ENCODE peak calls at places on chromosomes 6 and 20, in seven cellular contexts. One of them, this sample, is unnamed.

GRCh38 chr20:6583134-6583738 is 184.2 kb upstream of the BMP2 start:
- DNase-seq in fibroblast of lung: peak
- DNase-seq in GM12878: peak
- DNase-seq in upper lobe of right lung: peak
- DNase-seq in transverse colon: peak
- DNase-seq in kidney: peak
- DNase-seq in CD8-positive, alpha-beta T cell: no peak
- DNase-seq in this sample: no peak

GRCh38 chr6:159692303-159693127 is 526 bp downstream of the SOD2 start:
- DNase-seq in fibroblast of lung: peak
- DNase-seq in transverse colon: peak
- DNase-seq in GM12878: no peak
- DNase-seq in upper lobe of right lung: peak
- DNase-seq in kidney: peak
- DNase-seq in CD8-positive, alpha-beta T cell: peak
- DNase-seq in this sample: no peak

GRCh38 chr20:17538517-17539170 is 7.5 kb upstream of the BFSP1 start:
- DNase-seq in fibroblast of lung: peak
- DNase-seq in CD8-positive, alpha-beta T cell: no peak
- DNase-seq in GM12878: peak
- DNase-seq in upper lobe of right lung: no peak
- DNase-seq in kidney: no peak
- DNase-seq in transverse colon: no peak
- DNase-seq in this sample: no peak

GRCh38 chr6:42185597-42185996 is 9.2 kb downstream of the GUCA1B start:
- DNase-seq in GM12878: no peak
- DNase-seq in fibroblast of lung: no peak
- DNase-seq in CD8-positive, alpha-beta T cell: no peak
- DNase-seq in kidney: no peak
- DNase-seq in upper lobe of right lung: peak
- DNase-seq in transverse colon: no peak
- DNase-seq in this sample: no peak

GRCh38 chr20:22586645-22587310 is 2.4 kb upstream of the FOXA2 start:
- DNase-seq in CD8-positive, alpha-beta T cell: no peak
- DNase-seq in upper lobe of right lung: peak
- DNase-seq in kidney: no peak
- DNase-seq in transverse colon: peak
- DNase-seq in GM12878: no peak
- DNase-seq in fibroblast of lung: no peak
- DNase-seq in this sample: no peak

GRCh38 chr6:2387445-2387844 is 142.0 kb upstream of the GMDS start:
- DNase-seq in GM12878: no peak
- DNase-seq in CD8-positive, alpha-beta T cell: no peak
- DNase-seq in upper lobe of right lung: no peak
- DNase-seq in transverse colon: no peak
- DNase-seq in fibroblast of lung: no peak
- DNase-seq in kidney: no peak
- DNase-seq in this sample: no peak

GRCh38 chr6:157228421-157229218 is 94.7 kb downstream of the TMEM242 start:
- DNase-seq in fibroblast of lung: no peak
- DNase-seq in GM12878: no peak
- DNase-seq in transverse colon: no peak
- DNase-seq in upper lobe of right lung: peak
- DNase-seq in CD8-positive, alpha-beta T cell: no peak
- DNase-seq in kidney: peak
- DNase-seq in this sample: no peak

GRCh38 chr6:118893095-118893881 is 664 bp upstream of the ASF1A start:
- DNase-seq in upper lobe of right lung: no peak
- DNase-seq in GM12878: no peak
- DNase-seq in kidney: peak
- DNase-seq in transverse colon: peak
- DNase-seq in fibroblast of lung: peak
- DNase-seq in CD8-positive, alpha-beta T cell: peak
- DNase-seq in this sample: no peak

GRCh38 chr20:35698298-35699126 is 640 bp downstream of the NFS1 start:
- DNase-seq in fibroblast of lung: peak
- DNase-seq in CD8-positive, alpha-beta T cell: no peak
- DNase-seq in upper lobe of right lung: peak
- DNase-seq in GM12878: no peak
- DNase-seq in kidney: peak
- DNase-seq in transverse colon: no peak
- DNase-seq in this sample: no peak

GRCh38 chr20:51767867-51768758 is at the start of gene ATP9A:
- DNase-seq in CD8-positive, alpha-beta T cell: no peak
- DNase-seq in fibroblast of lung: peak
- DNase-seq in GM12878: no peak
- DNase-seq in kidney: peak
- DNase-seq in upper lobe of right lung: peak
- DNase-seq in transverse colon: peak
- DNase-seq in this sample: no peak

GRCh38 chr20:37323985-37324384 is 22.0 kb upstream of the SRC start:
- DNase-seq in CD8-positive, alpha-beta T cell: no peak
- DNase-seq in fibroblast of lung: peak
- DNase-seq in GM12878: no peak
- DNase-seq in kidney: no peak
- DNase-seq in transverse colon: no peak
- DNase-seq in upper lobe of right lung: no peak
- DNase-seq in this sample: no peak

GRCh38 chr20:11411765-11412164 is 505.9 kb upstream of the BTBD3 start:
- DNase-seq in upper lobe of right lung: no peak
- DNase-seq in transverse colon: no peak
- DNase-seq in CD8-positive, alpha-beta T cell: no peak
- DNase-seq in GM12878: no peak
- DNase-seq in kidney: peak
- DNase-seq in fibroblast of lung: no peak
- DNase-seq in this sample: no peak

GRCh38 chr20:23242104-23242503 is 108.5 kb upstream of the NXT1 start:
- DNase-seq in GM12878: no peak
- DNase-seq in transverse colon: no peak
- DNase-seq in upper lobe of right lung: peak
- DNase-seq in fibroblast of lung: no peak
- DNase-seq in kidney: no peak
- DNase-seq in CD8-positive, alpha-beta T cell: no peak
- DNase-seq in this sample: no peak

GRCh38 chr20:22800161-22800560 is 215.8 kb upstream of the FOXA2 start:
- DNase-seq in CD8-positive, alpha-beta T cell: no peak
- DNase-seq in upper lobe of right lung: no peak
- DNase-seq in transverse colon: no peak
- DNase-seq in kidney: no peak
- DNase-seq in fibroblast of lung: no peak
- DNase-seq in GM12878: no peak
- DNase-seq in this sample: no peak

GRCh38 chr20:56750430-56750829 is 121.3 kb downstream of the TFAP2C start:
- DNase-seq in transverse colon: no peak
- DNase-seq in fibroblast of lung: no peak
- DNase-seq in CD8-positive, alpha-beta T cell: no peak
- DNase-seq in GM12878: no peak
- DNase-seq in kidney: no peak
- DNase-seq in upper lobe of right lung: no peak
- DNase-seq in this sample: no peak

GRCh38 chr6:147390909-147391536 is 117.5 kb upstream of the SAMD5 start:
- DNase-seq in transverse colon: no peak
- DNase-seq in GM12878: no peak
- DNase-seq in CD8-positive, alpha-beta T cell: no peak
- DNase-seq in fibroblast of lung: peak
- DNase-seq in kidney: no peak
- DNase-seq in upper lobe of right lung: no peak
- DNase-seq in this sample: no peak

GRCh38 chr6:157885211-157885788 is 62.3 kb downstream of the SNX9 start:
- DNase-seq in GM12878: no peak
- DNase-seq in transverse colon: no peak
- DNase-seq in kidney: no peak
- DNase-seq in fibroblast of lung: no peak
- DNase-seq in CD8-positive, alpha-beta T cell: no peak
- DNase-seq in upper lobe of right lung: no peak
- DNase-seq in this sample: no peak

GRCh38 chr20:36279362-36279761 is 26.8 kb upstream of the DLGAP4 start:
- DNase-seq in fibroblast of lung: no peak
- DNase-seq in CD8-positive, alpha-beta T cell: no peak
- DNase-seq in upper lobe of right lung: no peak
- DNase-seq in GM12878: no peak
- DNase-seq in kidney: no peak
- DNase-seq in transverse colon: no peak
- DNase-seq in this sample: no peak

GRCh38 chr20:34199183-34199582 is 42.0 kb upstream of the ASIP start:
- DNase-seq in GM12878: no peak
- DNase-seq in kidney: no peak
- DNase-seq in upper lobe of right lung: no peak
- DNase-seq in CD8-positive, alpha-beta T cell: no peak
- DNase-seq in transverse colon: no peak
- DNase-seq in fibroblast of lung: no peak
- DNase-seq in this sample: no peak

GRCh38 chr6:28004350-28005123 is 47.5 kb downstream of the OR2B6 start:
- DNase-seq in CD8-positive, alpha-beta T cell: no peak
- DNase-seq in upper lobe of right lung: no peak
- DNase-seq in kidney: no peak
- DNase-seq in fibroblast of lung: no peak
- DNase-seq in transverse colon: no peak
- DNase-seq in GM12878: no peak
- DNase-seq in this sample: no peak
- H3K27ac ChIP-seq in CD8-positive, alpha-beta T cell: no peak
- H3K27ac ChIP-seq in upper lobe of right lung: no peak
- H3K27ac ChIP-seq in kidney: no peak
- H3K27ac ChIP-seq in fibroblast of lung: no peak
- H3K27ac ChIP-seq in transverse colon: no peak
- H3K27ac ChIP-seq in GM12878: no peak
- H3K27ac ChIP-seq in this sample: no peak

DNA sequence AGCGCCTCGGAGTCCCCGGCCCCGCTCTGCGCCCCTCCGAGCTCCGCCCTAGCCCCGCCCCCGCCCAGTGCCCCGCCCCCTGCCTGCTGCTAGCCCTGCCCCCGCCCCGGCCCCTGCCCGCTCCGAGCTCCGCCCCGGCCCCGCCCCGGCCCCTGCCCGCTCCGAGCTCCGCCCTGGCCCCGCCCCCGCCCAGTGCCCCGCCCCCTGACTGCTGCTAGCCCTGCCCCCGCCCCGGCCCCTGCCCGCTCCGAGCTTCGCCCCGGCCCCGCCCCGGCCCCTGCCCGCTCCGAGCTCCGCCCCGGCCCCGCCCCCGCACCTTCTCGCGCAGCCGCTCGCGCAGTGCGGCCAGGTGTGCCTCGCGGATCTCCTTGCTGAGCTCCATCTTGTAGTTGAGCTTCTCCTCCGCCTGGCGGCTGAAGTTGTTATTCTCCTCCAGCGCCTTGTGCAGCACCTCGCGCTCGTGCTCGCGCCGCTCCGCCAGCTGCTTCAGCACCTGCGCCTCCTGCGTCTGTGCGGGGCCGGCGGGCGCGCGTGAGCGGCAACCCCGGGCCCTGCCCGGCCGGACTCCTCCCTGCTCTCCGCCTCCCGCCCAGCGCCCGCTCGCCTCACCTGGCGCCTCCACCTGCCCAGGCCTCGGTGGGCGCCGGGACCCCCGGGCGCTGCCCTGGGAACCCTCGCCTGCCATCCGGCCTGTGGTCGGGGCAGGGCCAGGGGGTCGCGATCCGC is 11.3 kb downstream of the STMN3 start:
- DNase-seq in kidney: peak
- DNase-seq in CD8-positive, alpha-beta T cell: peak
- DNase-seq in fibroblast of lung: peak
- DNase-seq in transverse colon: peak
- DNase-seq in GM12878: peak
- DNase-seq in upper lobe of right lung: peak
- DNase-seq in this sample: peak
- H3K27ac ChIP-seq in kidney: peak
- H3K27ac ChIP-seq in CD8-positive, alpha-beta T cell: peak
- H3K27ac ChIP-seq in fibroblast of lung: no peak
- H3K27ac ChIP-seq in transverse colon: peak
- H3K27ac ChIP-seq in GM12878: peak
- H3K27ac ChIP-seq in upper lobe of right lung: peak
- H3K27ac ChIP-seq in this sample: peak

DNA sequence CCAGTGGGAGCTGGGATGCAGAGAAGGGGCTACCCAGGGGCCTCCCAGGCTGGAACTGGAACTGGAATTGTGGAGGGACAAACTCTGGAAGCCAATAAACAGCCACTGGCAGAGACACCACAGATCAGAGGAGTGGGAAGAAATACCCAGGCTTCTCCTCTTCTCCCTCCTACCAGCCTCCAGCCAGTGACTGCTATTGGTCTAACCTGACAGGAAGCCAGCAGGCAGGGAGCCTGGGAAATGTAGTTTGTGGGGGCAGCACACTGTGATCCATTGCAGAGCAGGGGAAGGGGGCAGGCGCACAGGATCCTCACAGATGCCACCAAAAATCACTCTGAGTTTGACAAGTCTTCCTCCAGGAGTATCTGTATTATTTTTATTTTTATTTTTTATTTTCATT is 12.1 kb upstream of the MLN start:
- DNase-seq in kidney: peak
- DNase-seq in GM12878: no peak
- DNase-seq in CD8-positive, alpha-beta T cell: no peak
- DNase-seq in upper lobe of right lung: no peak
- DNase-seq in fibroblast of lung: peak
- DNase-seq in transverse colon: no peak
- DNase-seq in this sample: no peak
- H3K27ac ChIP-seq in kidney: no peak
- H3K27ac ChIP-seq in GM12878: no peak
- H3K27ac ChIP-seq in CD8-positive, alpha-beta T cell: no peak
- H3K27ac ChIP-seq in upper lobe of right lung: no peak
- H3K27ac ChIP-seq in fibroblast of lung: no peak
- H3K27ac ChIP-seq in transverse colon: no peak
- H3K27ac ChIP-seq in this sample: no peak

GRCh38 chr6:135939216-135939610 is 87.7 kb downstream of the PDE7B start:
- DNase-seq in transverse colon: no peak
- DNase-seq in upper lobe of right lung: no peak
- DNase-seq in CD8-positive, alpha-beta T cell: no peak
- DNase-seq in GM12878: no peak
- DNase-seq in kidney: no peak
- DNase-seq in fibroblast of lung: no peak
- DNase-seq in this sample: no peak

GRCh38 chr6:135941275-135941674 is 89.8 kb downstream of the PDE7B start:
- DNase-seq in upper lobe of right lung: no peak
- DNase-seq in fibroblast of lung: peak
- DNase-seq in kidney: no peak
- DNase-seq in transverse colon: no peak
- DNase-seq in CD8-positive, alpha-beta T cell: no peak
- DNase-seq in GM12878: no peak
- DNase-seq in this sample: no peak

GRCh38 chr6:135946674-135947073 is 95.2 kb downstream of the PDE7B start:
- DNase-seq in transverse colon: no peak
- DNase-seq in CD8-positive, alpha-beta T cell: no peak
- DNase-seq in upper lobe of right lung: no peak
- DNase-seq in kidney: no peak
- DNase-seq in fibroblast of lung: no peak
- DNase-seq in GM12878: no peak
- DNase-seq in this sample: no peak

GRCh38 chr6:135940783-135941182 is 89.3 kb downstream of the PDE7B start:
- DNase-seq in GM12878: no peak
- DNase-seq in transverse colon: no peak
- DNase-seq in upper lobe of right lung: no peak
- DNase-seq in fibroblast of lung: no peak
- DNase-seq in CD8-positive, alpha-beta T cell: no peak
- DNase-seq in kidney: no peak
- DNase-seq in this sample: no peak

DNA sequence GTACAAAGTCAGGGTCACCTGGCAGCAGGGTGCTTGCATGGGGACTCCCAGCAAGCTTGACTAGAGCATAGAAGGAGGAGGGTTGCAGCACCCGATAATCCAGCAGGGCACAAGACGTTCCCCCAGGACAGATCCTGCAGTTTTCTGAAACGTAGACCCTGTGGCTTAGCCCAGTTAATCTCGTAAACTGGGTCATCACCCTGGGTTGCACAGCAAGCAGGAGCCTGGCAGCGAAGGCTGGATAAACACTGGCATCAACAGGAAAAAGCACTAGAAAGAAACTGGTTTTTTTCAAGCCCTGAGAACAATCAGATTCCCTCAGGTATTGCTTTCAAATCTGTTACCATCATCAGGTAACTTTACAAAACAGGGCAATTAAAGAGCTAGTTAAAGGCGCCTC is 92.6 kb downstream of the PDE7B start:
- DNase-seq in kidney: no peak
- DNase-seq in CD8-positive, alpha-beta T cell: no peak
- DNase-seq in fibroblast of lung: no peak
- DNase-seq in transverse colon: no peak
- DNase-seq in GM12878: no peak
- DNase-seq in upper lobe of right lung: no peak
- DNase-seq in this sample: no peak
- H3K27ac ChIP-seq in kidney: no peak
- H3K27ac ChIP-seq in CD8-positive, alpha-beta T cell: no peak
- H3K27ac ChIP-seq in fibroblast of lung: no peak
- H3K27ac ChIP-seq in transverse colon: no peak
- H3K27ac ChIP-seq in GM12878: no peak
- H3K27ac ChIP-seq in upper lobe of right lung: no peak
- H3K27ac ChIP-seq in this sample: no peak